ENCODE peak calls at places on chromosome 7, in six cellular contexts. One of them, this sample, is unnamed.

GRCh38 chr7:36923831-36924555 is 199.7 kb upstream of the AOAH start:
- DNase-seq in hypothalamus: no peak
- DNase-seq in posterior vena cava: no peak
- DNase-seq in ovary: no peak
- DNase-seq in NCI-H1092 treated with DMSO at 0.1 percent for 48 hours: no peak
- DNase-seq in mesothelial cell of epicardium: no peak
- DNase-seq in this sample: no peak

GRCh38 chr7:100130608-100131453 is 4.1 kb downstream of the MBLAC1 start:
- DNase-seq in mesothelial cell of epicardium: peak; percentile 92
- DNase-seq in ovary: peak; percentile 62
- DNase-seq in posterior vena cava: peak; percentile 95
- DNase-seq in hypothalamus: peak; percentile 64
- DNase-seq in NCI-H1092 treated with DMSO at 0.1 percent for 48 hours: peak; percentile 80
- DNase-seq in this sample: peak; percentile 89

GRCh38 chr7:36667007-36667406 is 57.3 kb downstream of the AOAH start:
- DNase-seq in NCI-H1092 treated with DMSO at 0.1 percent for 48 hours: no peak
- DNase-seq in ovary: no peak
- DNase-seq in hypothalamus: no peak
- DNase-seq in posterior vena cava: no peak
- DNase-seq in mesothelial cell of epicardium: no peak
- DNase-seq in this sample: no peak

GRCh38 chr7:47428052-47428779 is 153.7 kb downstream of the TNS3 start:
- DNase-seq in hypothalamus: peak; percentile 4
- DNase-seq in NCI-H1092 treated with DMSO at 0.1 percent for 48 hours: peak; percentile 72
- DNase-seq in mesothelial cell of epicardium: no peak
- DNase-seq in ovary: no peak
- DNase-seq in posterior vena cava: no peak
- DNase-seq in this sample: no peak

GRCh38 chr7:28107960-28108359 is 72.6 kb downstream of the JAZF1 start:
- DNase-seq in mesothelial cell of epicardium: no peak
- DNase-seq in NCI-H1092 treated with DMSO at 0.1 percent for 48 hours: no peak
- DNase-seq in ovary: no peak
- DNase-seq in hypothalamus: no peak
- DNase-seq in posterior vena cava: no peak
- DNase-seq in this sample: no peak

GRCh38 chr7:100367676-100368613 is 5.3 kb upstream of the PILRA start:
- DNase-seq in posterior vena cava: peak; percentile 75
- DNase-seq in NCI-H1092 treated with DMSO at 0.1 percent for 48 hours: no peak
- DNase-seq in ovary: no peak
- DNase-seq in mesothelial cell of epicardium: no peak
- DNase-seq in hypothalamus: no peak
- DNase-seq in this sample: no peak

GRCh38 chr7:801940-802364 is 30.3 kb upstream of the SUN1 start:
- DNase-seq in posterior vena cava: peak; percentile 85
- DNase-seq in mesothelial cell of epicardium: no peak
- DNase-seq in hypothalamus: no peak
- DNase-seq in ovary: peak; percentile 74
- DNase-seq in NCI-H1092 treated with DMSO at 0.1 percent for 48 hours: peak; percentile 73
- DNase-seq in this sample: no peak

GRCh38 chr7:105594034-105594433 is 12.7 kb upstream of the EFCAB10 start:
- DNase-seq in mesothelial cell of epicardium: no peak
- DNase-seq in NCI-H1092 treated with DMSO at 0.1 percent for 48 hours: peak; percentile 75
- DNase-seq in hypothalamus: no peak
- DNase-seq in ovary: no peak
- DNase-seq in posterior vena cava: no peak
- DNase-seq in this sample: no peak

GRCh38 chr7:22564511-22565045 is 64.6 kb upstream of the STEAP1B start:
- DNase-seq in ovary: no peak
- DNase-seq in mesothelial cell of epicardium: no peak
- DNase-seq in NCI-H1092 treated with DMSO at 0.1 percent for 48 hours: no peak
- DNase-seq in posterior vena cava: peak; percentile 87
- DNase-seq in hypothalamus: no peak
- DNase-seq in this sample: no peak

GRCh38 chr7:46932656-46933424 is 649.1 kb downstream of the TNS3 start:
- DNase-seq in ovary: peak; percentile 16
- DNase-seq in mesothelial cell of epicardium: no peak
- DNase-seq in NCI-H1092 treated with DMSO at 0.1 percent for 48 hours: no peak
- DNase-seq in posterior vena cava: no peak
- DNase-seq in hypothalamus: no peak
- DNase-seq in this sample: no peak

GRCh38 chr7:923108-924041 is 31.1 kb downstream of the ADAP1 start:
- DNase-seq in ovary: peak; percentile 11
- DNase-seq in NCI-H1092 treated with DMSO at 0.1 percent for 48 hours: no peak
- DNase-seq in hypothalamus: no peak
- DNase-seq in posterior vena cava: peak; percentile 93
- DNase-seq in mesothelial cell of epicardium: peak; percentile 52
- DNase-seq in this sample: no peak

This sample was measured in type B pancreatic cell.